ENCODE peak calls at places on chromosomes 13 and 19, in eight cellular contexts. One of them, this sample, is unnamed.

GRCh38 chr13:23378009-23378632 is 55.4 kb downstream of the SACS start:
- DNase-seq in psoas muscle: no peak
- DNase-seq in hippocampal formation: no peak
- DNase-seq in tibial artery: peak; percentile 68
- DNase-seq in T-helper 1 cell: no peak
- DNase-seq in MM.1S: peak; percentile 8
- DNase-seq in astrocyte of the spinal cord: peak; percentile 98
- DNase-seq in cardiac fibroblast: peak; percentile 92
- DNase-seq in this sample: no peak

GRCh38 chr19:4327877-4328242 is 10.8 kb downstream of the STAP2 start:
- DNase-seq in tibial artery: no peak
- DNase-seq in hippocampal formation: no peak
- DNase-seq in cardiac fibroblast: no peak
- DNase-seq in astrocyte of the spinal cord: no peak
- DNase-seq in psoas muscle: no peak
- DNase-seq in T-helper 1 cell: no peak
- DNase-seq in MM.1S: no peak
- DNase-seq in this sample: no peak

GRCh38 chr19:16330811-16331690 is 6.4 kb downstream of the KLF2 start:
- DNase-seq in MM.1S: peak; percentile 25
- DNase-seq in astrocyte of the spinal cord: no peak
- DNase-seq in T-helper 1 cell: no peak
- DNase-seq in hippocampal formation: no peak
- DNase-seq in cardiac fibroblast: no peak
- DNase-seq in tibial artery: no peak
- DNase-seq in psoas muscle: no peak
- DNase-seq in this sample: no peak

GRCh38 chr19:48737360-48737998 is 2.9 kb downstream of the RASIP1 start:
- DNase-seq in tibial artery: no peak
- DNase-seq in cardiac fibroblast: no peak
- DNase-seq in hippocampal formation: no peak
- DNase-seq in astrocyte of the spinal cord: no peak
- DNase-seq in psoas muscle: no peak
- DNase-seq in MM.1S: no peak
- DNase-seq in T-helper 1 cell: no peak
- DNase-seq in this sample: no peak

GRCh38 chr19:11656535-11656934 is 59.3 kb downstream of the ZNF627 start:
- DNase-seq in T-helper 1 cell: no peak
- DNase-seq in psoas muscle: no peak
- DNase-seq in cardiac fibroblast: no peak
- DNase-seq in tibial artery: no peak
- DNase-seq in MM.1S: no peak
- DNase-seq in hippocampal formation: no peak
- DNase-seq in astrocyte of the spinal cord: no peak
- DNase-seq in this sample: no peak

GRCh38 chr19:55540619-55541018 is 3.7 kb upstream of the SBK2 start:
- DNase-seq in T-helper 1 cell: no peak
- DNase-seq in psoas muscle: peak; percentile 46
- DNase-seq in astrocyte of the spinal cord: no peak
- DNase-seq in hippocampal formation: no peak
- DNase-seq in cardiac fibroblast: no peak
- DNase-seq in tibial artery: no peak
- DNase-seq in MM.1S: no peak
- DNase-seq in this sample: no peak

GRCh38 chr19:41709951-41710645 is 1.7 kb downstream of the CEACAM5 start:
- DNase-seq in astrocyte of the spinal cord: no peak
- DNase-seq in MM.1S: no peak
- DNase-seq in psoas muscle: no peak
- DNase-seq in T-helper 1 cell: no peak
- DNase-seq in cardiac fibroblast: no peak
- DNase-seq in tibial artery: peak; percentile 53
- DNase-seq in hippocampal formation: no peak
- DNase-seq in this sample: no peak

GRCh38 chr19:19627716-19628498 is at the start of gene LPAR2:
- DNase-seq in astrocyte of the spinal cord: no peak
- DNase-seq in MM.1S: peak; percentile 59
- DNase-seq in hippocampal formation: no peak
- DNase-seq in T-helper 1 cell: peak; percentile 87
- DNase-seq in cardiac fibroblast: no peak
- DNase-seq in tibial artery: no peak
- DNase-seq in psoas muscle: no peak
- DNase-seq in this sample: no peak

This sample was measured in left ventricle myocardium inferior.